ENCODE peak calls at places on chromosome 19, in six cellular contexts. V, R, Y, K, P and B are unnamed samples.

GRCh38 chr19:45863840-45864628 is at the start of gene FOXA3:
- DNase-seq in Y (no peak), R (peak; percentile 39), V (peak; percentile 88), P (peak; percentile 90), K (no peak), B (no peak)

GRCh38 chr19:55297267-55297666 is 13.5 kb downstream of the BRSK1 start:
- DNase-seq in K (no peak), P (no peak), V (no peak), R (no peak), Y (no peak), B (no peak)

GRCh38 chr19:55242517-55242916 is 14.0 kb upstream of the TMEM86B start:
- DNase-seq in K (no peak), P (no peak), V (no peak), Y (no peak), R (no peak), B (no peak)

GRCh38 chr19:35828694-35829301 is 16.2 kb upstream of the PRODH2 start:
- DNase-seq in K (peak; percentile 51), Y (no peak), R (peak; percentile 61), P (peak; percentile 93), V (peak; percentile 95), B (no peak)

GRCh38 chr19:15330801-15331418 is 1.4 kb downstream of the BRD4 start:
- DNase-seq in V (peak; percentile 56), P (peak; percentile 53), Y (no peak), K (no peak), R (peak; percentile 70), B (peak; percentile 55)

GRCh38 chr19:291561-292280 is 518 bp upstream of the PLPP2 start:
- DNase-seq in V (no peak), P (peak; percentile 70), R (no peak), K (no peak), Y (no peak), B (no peak)

GRCh38 chr19:31980851-31981250 is 364.6 kb upstream of the ZNF507 start:
- DNase-seq in V (no peak), P (peak; percentile 10), R (no peak), Y (no peak), K (no peak), B (no peak)

GRCh38 chr19:16210168-16210567 is 12.5 kb downstream of the AP1M1 start:
- DNase-seq in R (no peak), K (no peak), P (no peak), V (no peak), Y (no peak), B (no peak)

GRCh38 chr19:19461671-19462622 is 53.4 kb downstream of the TSSK6 start:
- DNase-seq in R (no peak), V (peak; percentile 85), Y (no peak), P (peak; percentile 94), K (peak; percentile 44), B (no peak)

GRCh38 chr19:35247526-35248309 is 1.1 kb upstream of the LSR start:
- DNase-seq in Y (no peak), R (peak; percentile 89), K (no peak), V (peak; percentile 98), P (peak; percentile 98), B (no peak)

DNA sequence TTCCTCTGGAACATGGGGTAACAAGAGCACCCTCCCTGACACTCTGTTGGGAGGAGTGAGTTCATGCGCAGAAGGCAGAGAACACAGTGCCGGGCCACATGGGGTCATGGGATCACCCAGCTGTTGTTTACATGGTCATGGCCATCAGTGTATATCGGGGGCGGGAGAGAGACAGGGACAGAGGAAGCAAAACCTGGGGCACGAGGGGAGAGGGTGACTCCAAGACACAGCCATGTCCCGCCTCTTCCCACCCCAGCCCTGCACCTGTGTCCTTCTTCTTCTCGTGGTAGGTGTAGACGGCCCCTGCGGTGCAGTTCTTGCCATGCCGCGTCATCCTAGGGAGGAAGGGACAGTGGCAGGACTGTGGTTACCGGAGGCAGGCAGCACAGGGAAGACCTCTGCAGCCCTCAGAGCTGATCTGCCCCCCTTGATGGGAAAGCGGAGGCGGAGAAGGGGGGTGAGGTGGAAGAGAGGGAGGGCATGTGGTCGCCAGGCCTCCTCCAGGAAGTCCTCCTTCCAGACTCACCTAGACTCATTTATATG is 19.9 kb downstream of the NOSIP start:
- DNase-seq in V (no peak), Y (no peak), P (no peak), R (no peak), K (peak; percentile 46), B (no peak)
- H3K4me3 ChIP-seq in V (no peak overlapping the region), Y (no peak overlapping the region), P (no peak overlapping the region), R (no peak overlapping the region), K (no peak overlapping the region), B (no peak overlapping the region)

DNA sequence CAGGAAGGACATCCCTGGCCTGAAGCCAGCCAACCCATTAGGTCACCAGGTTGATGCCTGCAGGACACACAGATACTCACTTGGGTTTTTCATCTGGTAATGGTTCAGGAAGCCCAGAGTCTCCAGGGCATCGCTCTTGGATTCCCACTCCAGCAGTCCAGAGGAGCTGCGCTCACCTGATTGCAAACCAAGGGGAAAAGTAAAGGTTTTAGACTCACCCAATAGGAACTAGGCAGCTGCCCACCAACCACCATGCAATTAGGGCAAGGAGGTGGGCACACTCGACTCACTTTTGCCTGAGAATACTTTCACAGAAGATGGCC is 5.7 kb upstream of the ECH1 start:
- DNase-seq in P (peak; percentile 46), Y (no peak), K (no peak), R (no peak), V (no peak), B (no peak)
- H3K36me3 ChIP-seq in P (peaks cover 69% of the 10 kb centered on the region), Y (peaks cover 64% of the 10 kb centered on the region), K (peaks cover 66% of the 10 kb centered on the region), R (peaks cover 41% of the 10 kb centered on the region), V (peaks cover 9% of the 10 kb centered on the region), B (peaks cover 41% of the 10 kb centered on the region)

DNA sequence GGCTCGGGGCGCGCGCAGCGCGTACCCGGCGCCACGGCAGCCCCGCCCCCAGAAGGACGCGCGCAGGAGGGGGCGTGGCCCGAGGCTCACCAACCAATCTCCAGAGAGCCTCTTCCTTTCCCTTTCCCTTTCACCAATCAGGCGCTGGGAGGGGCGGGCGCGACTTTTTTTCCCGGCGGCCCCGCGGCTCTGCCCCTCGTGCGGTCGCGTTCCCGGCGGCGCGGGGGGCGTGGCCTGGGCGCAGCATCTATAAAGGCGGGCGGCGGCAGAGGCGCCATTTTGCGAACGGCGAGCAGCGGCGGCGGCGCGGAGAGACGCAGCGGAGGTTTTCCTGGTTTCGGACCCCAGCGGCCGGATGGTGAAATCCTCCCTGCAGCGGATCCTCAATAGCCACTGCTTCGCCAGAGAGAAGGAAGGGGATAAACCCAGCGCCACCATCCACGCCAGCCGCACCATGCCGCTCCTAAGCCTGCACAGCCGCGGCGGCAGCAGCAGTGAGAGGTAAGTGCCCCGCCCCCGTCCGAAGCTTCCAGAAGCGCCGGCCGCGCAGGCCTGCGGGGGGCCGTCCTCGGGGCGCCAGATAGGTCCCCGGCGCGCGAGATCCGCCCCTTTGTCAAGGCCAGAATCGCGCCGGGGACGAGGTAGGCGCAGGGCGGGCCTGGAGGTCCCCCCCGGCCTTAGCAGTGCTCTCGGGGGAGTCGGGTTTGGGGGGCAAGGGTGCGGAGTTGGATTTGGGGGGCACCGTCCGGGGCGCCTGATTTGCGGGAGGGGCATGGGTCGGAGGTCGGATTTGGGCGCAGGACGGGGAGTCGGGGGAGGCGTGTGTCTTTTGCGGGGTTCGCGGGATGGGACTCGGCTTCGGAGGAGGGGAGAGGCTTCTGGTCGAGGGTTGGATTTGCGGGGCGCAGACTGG is 12.5 kb downstream of the PEAK3 start:
- DNase-seq in K (peak; percentile 97), V (peak; percentile 98), Y (peak; percentile 91), R (peak; percentile 91), P (peak; percentile 99), B (peak; percentile 66)
- TF ChIP-seq CTCF in K (peak; percentile 47), V (no peak), Y (no peak), R (no peak), P (peak; percentile 42), B (no peak)

GRCh38 chr19:17404621-17405249 is 695 bp downstream of the BST2 start:
- DNase-seq in R (no peak), P (no peak), V (no peak), Y (no peak), K (no peak), B (no peak)
- H3K4me3 ChIP-seq in R (no peak overlapping the region), P (peak overlapping the region; percentile 98), V (peak overlapping the region; percentile 61), Y (peak overlapping the region; percentile 51), K (peak overlapping the region; percentile 28), B (no peak overlapping the region)

GRCh38 chr19:9151367-9151766 is 11.2 kb downstream of the ZNF317 start:
- DNase-seq in K (no peak), Y (no peak), R (no peak), V (no peak), P (no peak), B (no peak)

GRCh38 chr19:9150650-9151049 is 10.5 kb downstream of the ZNF317 start:
- DNase-seq in Y (no peak), V (no peak), P (no peak), K (no peak), R (no peak), B (no peak)

GRCh38 chr19:9148687-9149086 is 8.5 kb downstream of the ZNF317 start:
- DNase-seq in R (no peak), K (no peak), V (no peak), P (no peak), Y (no peak), B (no peak)

GRCh38 chr19:9146882-9147281 is 6.7 kb downstream of the ZNF317 start:
- DNase-seq in P (no peak), Y (no peak), K (no peak), V (no peak), R (no peak), B (no peak)

DNA sequence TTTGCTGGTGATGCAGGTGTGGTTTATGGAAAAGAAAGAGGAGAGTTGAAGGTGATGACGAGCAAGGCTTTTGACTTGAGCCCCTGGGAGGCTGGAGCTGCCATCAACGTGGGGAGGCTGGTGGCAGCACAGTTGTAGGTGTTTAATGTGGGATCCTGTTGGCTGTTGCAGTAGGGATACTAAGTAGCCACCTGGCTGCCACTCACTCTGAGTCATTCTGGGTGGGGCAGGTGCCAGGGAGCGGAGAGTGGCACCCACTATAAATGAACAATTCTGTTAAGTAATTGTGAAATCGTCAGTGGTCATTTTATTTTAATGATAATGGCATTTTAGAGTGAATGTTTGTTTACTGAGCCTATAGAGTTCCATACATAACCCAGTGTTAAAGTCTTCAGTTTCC is 9.8 kb downstream of the ZNF317 start:
- DNase-seq in P (no peak), K (no peak), V (no peak), Y (no peak), R (peak; percentile 76), B (no peak)
- H3K36me3 ChIP-seq in P (peaks cover 78% of the 10 kb centered on the region), K (peaks cover 51% of the 10 kb centered on the region), V (no peaks in the 10 kb centered on the region), Y (peaks cover 69% of the 10 kb centered on the region), R (peaks cover 94% of the 10 kb centered on the region), B (peaks cover 1% of the 10 kb centered on the region)

DNA sequence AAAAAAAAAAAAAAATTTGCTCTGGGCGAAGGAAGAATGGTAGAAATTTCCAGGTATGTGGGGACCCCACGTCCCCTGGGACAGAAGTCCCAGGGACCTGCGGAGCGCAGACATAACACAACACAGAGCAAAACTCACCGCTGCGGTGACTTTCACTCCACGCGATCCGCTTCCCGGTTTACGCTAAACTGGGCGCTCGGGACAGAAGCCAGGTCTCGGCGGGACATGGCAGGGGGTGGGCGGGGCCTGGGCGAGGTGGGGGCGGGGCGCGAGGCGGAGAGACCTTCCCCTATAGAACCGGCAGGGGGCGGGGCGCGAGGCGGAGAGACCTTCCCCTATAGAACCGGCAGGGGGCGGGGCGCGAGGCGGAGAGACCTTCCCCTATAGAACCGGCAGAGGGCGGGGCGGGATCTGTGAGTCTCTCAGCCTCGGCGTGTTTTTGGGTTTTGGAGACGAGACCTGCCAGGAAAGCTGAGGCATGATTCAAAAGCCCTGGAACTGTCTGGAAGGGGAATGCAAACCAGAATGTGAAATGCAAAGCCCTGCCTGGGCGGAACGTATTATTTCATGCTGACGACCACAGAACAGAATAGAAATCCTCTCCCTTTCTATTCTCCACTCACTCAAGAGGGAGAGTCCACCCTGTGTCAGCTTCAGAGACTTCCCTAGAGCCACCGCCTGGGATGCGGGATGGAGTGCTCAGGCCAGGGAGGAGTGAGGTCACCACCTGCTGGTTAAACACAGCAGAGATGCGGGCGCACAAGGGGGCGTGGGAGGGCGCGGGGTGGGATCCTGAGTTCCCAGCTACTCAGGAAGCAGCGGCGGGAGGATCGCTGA is 20.2 kb upstream of the ERVV-1 start:
- DNase-seq in Y (peak; percentile 51), V (peak; percentile 96), R (peak; percentile 79), P (peak; percentile 91), K (peak; percentile 79), B (peak; percentile 6)
- TF ChIP-seq CTCF in Y (peak; percentile 61), V (peak; percentile 72), R (no peak), P (peak; percentile 93), K (peak; percentile 52), B (no peak)

GRCh38 chr19:30228726-30229523 is 143.3 kb upstream of the ZNF536 start:
- DNase-seq in P (peak; percentile 67), Y (no peak), K (no peak), V (peak; percentile 65), R (no peak), B (no peak)
- H3K4me3 ChIP-seq in P (peak overlapping the region; percentile 76), Y (peak overlapping the region; percentile 67), K (peak overlapping the region; percentile 53), V (peak overlapping the region; percentile 71), R (no peak overlapping the region), B (peak overlapping the region; percentile 57)